ENCODE peak calls at places on chromosomes 16 and 17, in eight cellular contexts. E, T, K, Z, U, S, O and L are unnamed samples.

GRCh38 chr17:74998783-74999182 is 11.4 kb downstream of the CDR2L start:
- DNase-seq in E (no peak), T (no peak), K (no peak), Z (no peak), U (no peak), S (no peak), O (no peak), L (no peak)

GRCh38 chr17:13600475-13601316 is 1.0 kb downstream of the HS3ST3A1 start:
- DNase-seq in E (no peak), T (no peak), K (no peak), Z (peak), U (no peak), S (no peak), O (no peak), L (no peak)

GRCh38 chr16:54447606-54448440 is 161.2 kb upstream of the IRX3 start:
- DNase-seq in E (peak), T (no peak), K (no peak), Z (no peak), U (peak), S (no peak), O (no peak), L (peak)

GRCh38 chr17:67824735-67825626 is at the start of gene BPTF:
- DNase-seq in E (peak), T (peak), K (peak), Z (peak), U (peak), S (peak), O (peak), L (peak)

GRCh38 chr17:17570207-17570797 is 21.2 kb downstream of the PEMT start:
- DNase-seq in E (no peak), T (no peak), K (no peak), Z (peak), U (no peak), S (no peak), O (peak), L (no peak)

GRCh38 chr17:68033636-68034451 is 1.7 kb upstream of the KPNA2 start:
- DNase-seq in E (no peak), T (no peak), K (no peak), Z (peak), U (peak), S (no peak), O (no peak), L (no peak)

GRCh38 chr17:14780116-14780515 is 479.2 kb downstream of the HS3ST3B1 start:
- DNase-seq in E (no peak), T (no peak), K (no peak), Z (no peak), U (no peak), S (no peak), O (no peak), L (no peak)

GRCh38 chr17:9512323-9513168 is 63.1 kb downstream of the STX8 start:
- DNase-seq in E (no peak), T (no peak), K (no peak), Z (no peak), U (peak), S (no peak), O (no peak), L (peak)

GRCh38 chr17:7557147-7557764 is 1.3 kb upstream of the TNFSF13 start:
- DNase-seq in E (no peak), T (no peak), K (no peak), Z (no peak), U (no peak), S (no peak), O (no peak), L (no peak)

GRCh38 chr17:62093188-62094155 is 28.4 kb upstream of the MED13 start:
- DNase-seq in E (no peak), T (no peak), K (no peak), Z (peak), U (peak), S (no peak), O (no peak), L (peak)

GRCh38 chr17:72270530-72270929 is 149.7 kb downstream of the SOX9 start:
- DNase-seq in E (peak), T (no peak), K (peak), Z (peak), U (peak), S (no peak), O (no peak), L (peak)

GRCh38 chr17:48671697-48672171 is 45.6 kb upstream of the HOXB9 start:
- DNase-seq in E (peak), T (peak), K (peak), Z (peak), U (peak), S (peak), O (peak), L (no peak)

GRCh38 chr16:321532-321931 is 31.0 kb downstream of the AXIN1 start:
- DNase-seq in E (no peak), T (no peak), K (no peak), Z (no peak), U (no peak), S (no peak), O (no peak), L (no peak)

GRCh38 chr17:32102697-32103096 is 39.6 kb upstream of the RHOT1 start:
- DNase-seq in E (no peak), T (no peak), K (no peak), Z (no peak), U (no peak), S (no peak), O (no peak), L (no peak)

GRCh38 chr17:32102172-32102571 is 40.1 kb upstream of the RHOT1 start:
- DNase-seq in E (no peak), T (no peak), K (no peak), Z (no peak), U (no peak), S (no peak), O (no peak), L (no peak)

GRCh38 chr17:32103476-32104113 is 38.7 kb upstream of the RHOT1 start:
- DNase-seq in E (no peak), T (no peak), K (no peak), Z (no peak), U (no peak), S (no peak), O (no peak), L (no peak)

GRCh38 chr17:32100971-32101631 is 41.2 kb upstream of the RHOT1 start:
- DNase-seq in E (no peak), T (no peak), K (no peak), Z (no peak), U (no peak), S (no peak), O (no peak), L (no peak)

DNA sequence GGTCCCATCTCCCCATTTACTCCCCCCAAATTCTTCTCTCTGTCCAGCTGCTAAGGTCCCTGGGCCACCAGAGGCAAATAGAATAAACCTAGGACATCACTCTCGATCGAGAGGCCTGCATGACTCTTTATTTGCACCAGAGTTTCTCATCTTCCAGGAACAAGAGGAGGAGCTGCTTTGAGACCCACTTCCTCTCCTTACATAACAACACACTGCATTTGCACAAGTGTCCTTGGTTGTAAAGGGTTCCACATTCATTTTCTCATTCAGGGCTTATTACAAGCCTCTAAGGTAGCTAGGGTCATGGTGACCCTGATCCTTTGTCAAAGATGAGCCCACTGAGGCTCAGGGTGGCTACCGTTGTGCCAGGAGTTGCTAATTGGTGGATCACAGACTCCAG is 38.1 kb upstream of the RHOT1 start:
- DNase-seq in E (no peak), T (no peak), K (no peak), Z (no peak), U (no peak), S (peak), O (no peak), L (no peak)
- H3K27ac ChIP-seq in E (no peak), T (no peak), K (no peak), Z (no peak), U (no peak), S (no peak), O (no peak), L (no peak)

GRCh38 chr17:27463235-27463677 is 7.0 kb downstream of the KSR1 start:
- DNase-seq in E (no peak), T (no peak), K (no peak), Z (no peak), U (no peak), S (no peak), O (no peak), L (no peak)
- H3K27ac ChIP-seq in E (no peak), T (no peak), K (no peak), Z (no peak), U (no peak), S (no peak), O (no peak), L (no peak)

GRCh38 chr17:78746263-78746948 is 35.7 kb downstream of the CYTH1 start:
- DNase-seq in E (no peak), T (no peak), K (no peak), Z (no peak), U (no peak), S (no peak), O (no peak), L (no peak)
- H3K27ac ChIP-seq in E (no peak), T (no peak), K (peak), Z (no peak), U (no peak), S (no peak), O (peak), L (peak)

GRCh38 chr17:40915199-40915661 is 22.2 kb downstream of the KRT23 start:
- DNase-seq in E (no peak), T (no peak), K (no peak), Z (no peak), U (peak), S (no peak), O (no peak), L (peak)
- H3K27ac ChIP-seq in E (no peak), T (no peak), K (peak), Z (peak), U (peak), S (no peak), O (no peak), L (peak)

DNA sequence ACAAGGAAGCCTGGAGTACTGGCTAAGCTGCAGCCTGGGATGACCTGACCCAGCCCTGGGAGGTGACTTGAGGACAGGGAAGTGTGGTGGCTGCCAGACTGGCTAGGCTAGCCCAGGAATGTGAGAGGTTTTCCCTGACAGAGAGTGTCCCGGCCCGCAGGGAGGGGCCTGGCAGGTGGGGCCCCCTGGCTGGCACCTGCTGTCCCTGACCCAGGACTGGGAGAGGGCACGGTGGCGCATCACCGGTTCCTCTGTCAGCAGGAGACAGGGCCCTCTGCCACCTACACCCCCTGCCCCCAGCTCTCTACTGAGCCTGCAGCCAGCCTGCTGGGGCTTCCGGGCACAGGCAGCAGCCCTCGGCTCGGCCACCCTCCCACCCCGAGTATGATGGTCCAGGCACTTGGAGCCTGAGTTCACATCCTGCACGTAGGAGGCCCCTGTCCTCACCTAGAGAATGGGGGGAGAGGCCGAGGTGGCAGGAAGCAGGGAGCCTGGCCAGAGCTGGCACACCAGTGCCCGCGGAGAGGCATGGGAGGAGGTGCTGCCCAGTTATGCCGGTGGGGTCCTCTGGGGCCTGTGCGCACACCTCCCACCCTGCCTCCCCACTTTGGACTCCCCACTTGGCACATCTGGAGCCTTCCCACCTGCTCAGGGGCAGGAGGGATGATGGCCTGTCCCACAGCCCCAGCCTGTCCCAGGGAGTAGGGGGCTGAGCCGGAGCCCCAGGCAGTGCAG is 529 bp downstream of the PRSS27 start:
- DNase-seq in E (no peak), T (no peak), K (peak), Z (no peak), U (no peak), S (no peak), O (peak), L (peak)
- H3K27ac ChIP-seq in E (no peak), T (no peak), K (peak), Z (no peak), U (no peak), S (no peak), O (no peak), L (peak)

DNA sequence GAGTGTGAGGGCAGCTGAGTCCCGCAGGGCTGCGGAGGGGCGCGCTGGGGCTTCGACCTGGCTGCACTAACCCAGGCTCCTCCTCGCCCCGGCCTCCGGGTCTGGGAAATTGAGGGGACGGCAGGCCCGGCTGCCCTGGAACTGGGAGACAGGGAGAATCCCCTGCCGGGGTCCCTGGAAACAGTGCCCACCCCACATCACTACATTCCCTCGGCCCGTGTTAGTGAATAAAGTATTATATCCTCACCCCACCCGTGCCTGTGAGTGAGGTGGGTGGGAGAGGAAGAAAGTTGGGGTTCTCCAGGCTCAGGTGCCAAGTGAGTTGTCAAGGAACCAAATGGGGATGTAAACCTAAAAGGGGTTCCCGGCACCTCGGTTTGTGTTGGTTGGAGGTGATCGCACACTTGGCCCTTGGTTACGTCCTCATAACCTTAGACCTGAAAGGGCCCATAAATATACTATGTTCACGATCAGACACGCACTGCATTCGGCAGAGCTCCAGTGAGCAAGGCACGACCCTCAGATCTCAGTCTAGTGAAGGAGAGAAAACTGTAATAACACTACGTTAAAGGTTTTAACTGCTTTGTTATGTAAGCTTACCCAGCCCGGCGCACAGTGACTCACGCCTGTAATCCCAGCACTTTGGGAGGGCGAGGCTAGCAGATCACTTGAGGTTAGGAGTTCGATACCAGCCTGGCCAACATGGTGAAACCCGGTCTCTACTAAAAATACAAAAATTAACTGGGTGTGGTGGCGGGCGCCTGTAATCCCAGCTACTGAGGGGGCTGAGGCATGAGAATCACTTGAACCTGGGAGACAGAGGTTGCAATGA is 11.2 kb downstream of the ZNF771 start:
- DNase-seq in E (no peak), T (no peak), K (no peak), Z (no peak), U (no peak), S (no peak), O (no peak), L (no peak)
- H3K27ac ChIP-seq in E (peak), T (peak), K (peak), Z (no peak), U (no peak), S (peak), O (peak), L (peak)

DNA sequence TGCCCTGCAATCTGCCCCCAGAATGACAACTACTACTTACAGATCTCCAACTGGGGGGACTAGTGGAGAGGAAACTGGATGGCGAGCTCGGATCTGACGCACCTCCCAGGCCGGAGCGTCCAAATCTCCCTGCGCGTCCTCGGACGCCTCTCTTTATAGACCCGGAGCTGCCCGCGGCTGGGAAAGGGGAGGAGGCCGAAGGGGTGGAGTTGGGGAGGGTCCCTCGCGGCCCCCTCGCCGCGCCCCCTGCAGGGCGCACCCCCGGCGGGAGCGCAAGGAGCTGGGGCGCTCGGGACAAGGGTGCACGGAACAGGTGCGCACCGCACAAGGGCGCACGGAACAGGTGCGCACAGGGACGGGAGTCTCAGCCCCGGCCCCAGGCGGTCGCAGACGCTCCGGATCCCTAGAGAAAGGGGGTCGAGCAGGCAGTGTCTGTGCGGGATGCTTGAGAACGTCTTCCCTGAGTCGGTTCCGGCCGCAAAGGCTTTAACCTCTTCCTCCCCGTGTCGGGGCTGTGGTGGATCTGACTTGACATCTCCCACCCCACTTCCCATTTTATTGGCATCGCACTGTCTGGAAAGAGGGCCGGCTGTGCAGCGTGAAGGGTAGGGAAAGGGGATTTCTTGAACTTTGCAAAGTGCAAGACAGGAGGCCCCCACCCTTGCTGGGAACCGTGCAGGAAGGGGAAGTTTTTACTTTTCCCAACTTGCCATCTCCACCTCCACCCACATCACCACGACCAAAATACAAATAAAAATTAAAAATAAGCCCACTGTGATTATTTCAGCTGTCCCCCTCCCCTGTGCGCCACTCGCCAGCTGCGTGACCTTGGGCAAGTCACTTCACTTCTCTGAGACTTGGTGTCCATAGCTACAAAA is at the start of gene MYH11:
- DNase-seq in E (peak), T (no peak), K (peak), Z (peak), U (peak), S (no peak), O (no peak), L (no peak)
- H3K27ac ChIP-seq in E (peak), T (peak), K (peak), Z (no peak), U (no peak), S (no peak), O (peak), L (no peak)

GRCh38 chr17:21077286-21077685 is 34.5 kb upstream of the USP22 start:
- DNase-seq in E (no peak), T (no peak), K (no peak), Z (no peak), U (no peak), S (no peak), O (no peak), L (no peak)

GRCh38 chr17:21079196-21079595 is 36.4 kb upstream of the USP22 start:
- DNase-seq in E (no peak), T (no peak), K (no peak), Z (no peak), U (no peak), S (no peak), O (no peak), L (no peak)

GRCh38 chr17:21078056-21078825 is 35.4 kb upstream of the USP22 start:
- DNase-seq in E (no peak), T (no peak), K (no peak), Z (no peak), U (no peak), S (no peak), O (no peak), L (no peak)

GRCh38 chr17:21075739-21076085 is 32.9 kb upstream of the USP22 start:
- DNase-seq in E (no peak), T (no peak), K (no peak), Z (no peak), U (no peak), S (no peak), O (no peak), L (no peak)

GRCh38 chr17:21076242-21076641 is 33.4 kb upstream of the USP22 start:
- DNase-seq in E (no peak), T (no peak), K (no peak), Z (no peak), U (no peak), S (no peak), O (no peak), L (no peak)
- H3K27ac ChIP-seq in E (no peak), T (no peak), K (peak), Z (no peak), U (no peak), S (no peak), O (peak), L (no peak)

GRCh38 chr17:66387391-66387981 is 85.1 kb downstream of the PRKCA start:
- DNase-seq in E (no peak), T (no peak), K (no peak), Z (no peak), U (no peak), S (no peak), O (no peak), L (no peak)
- H3K27ac ChIP-seq in E (no peak), T (no peak), K (no peak), Z (no peak), U (no peak), S (no peak), O (no peak), L (peak)